ENCODE peak calls at places on chromosome 9, in seven cellular contexts. B is heart left ventricle, N is psoas muscle, O is tibial artery, S is stomach, M is breast epithelium, A is transverse colon. I is an unnamed sample.

GRCh38 chr9:13769641-13770040 is 490.1 kb upstream of the MPDZ start:
- DNase-seq in N (no peak), S (no peak), O (no peak), M (no peak), B (no peak), A (no peak), I (no peak)

GRCh38 chr9:97491216-97491999 is 10.1 kb upstream of the TMOD1 start:
- DNase-seq in A (no peak), B (no peak), N (no peak), O (no peak), M (no peak), S (no peak), I (no peak)

GRCh38 chr9:77014597-77015263 is 4.7 kb upstream of the FOXB2 start:
- DNase-seq in S (no peak), N (no peak), A (no peak), B (no peak), O (no peak), M (no peak), I (no peak)

GRCh38 chr9:114311571-114312512 is 11.1 kb upstream of the ORM1 start:
- DNase-seq in B (no peak), M (no peak), S (peak; percentile 24), A (no peak), N (no peak), O (no peak), I (no peak)

GRCh38 chr9:136486131-136486530 is 3.3 kb upstream of the SEC16A start:
- DNase-seq in M (no peak), A (no peak), N (no peak), S (no peak), O (no peak), B (no peak), I (no peak)

GRCh38 chr9:88523056-88523455 is 11.9 kb upstream of the NXNL2 start:
- DNase-seq in A (no peak), O (no peak), N (no peak), S (no peak), M (no peak), B (no peak), I (no peak)

GRCh38 chr9:128244443-128245226 is 31.2 kb downstream of the GOLGA2 start:
- DNase-seq in M (peak; percentile 52), B (peak; percentile 90), S (peak; percentile 49), O (peak; percentile 90), A (peak; percentile 65), N (peak; percentile 92), I (peak; percentile 83)

GRCh38 chr9:97852001-97852398 is 1.0 kb upstream of the FOXE1 start:
- DNase-seq in B (no peak), S (no peak), M (no peak), O (no peak), A (no peak), N (no peak), I (no peak)

GRCh38 chr9:114930063-114930812 is at the start of gene TNFSF8:
- DNase-seq in B (peak; percentile 31), O (no peak), N (peak; percentile 53), A (peak; percentile 35), M (no peak), S (peak; percentile 36), I (no peak)

GRCh38 chr9:91036826-91037510 is 235.3 kb downstream of the SYK start:
- DNase-seq in A (peak; percentile 79), N (peak; percentile 88), B (peak; percentile 81), M (peak; percentile 58), S (peak; percentile 77), O (peak; percentile 88), I (peak; percentile 78)

GRCh38 chr9:128818839-128819715 is 777 bp downstream of the ENDOG start:
- DNase-seq in N (peak; percentile 75), S (peak; percentile 50), A (peak; percentile 43), B (peak; percentile 56), O (no peak), M (no peak), I (no peak)

GRCh38 chr9:135674977-135675376 is 11.9 kb downstream of the LCN9 start:
- DNase-seq in A (no peak), B (no peak), S (no peak), M (no peak), N (no peak), O (no peak), I (no peak)

GRCh38 chr9:121262953-121263352 is 5.0 kb upstream of the GSN start:
- DNase-seq in N (no peak), B (no peak), M (no peak), S (no peak), A (no peak), O (no peak), I (no peak)
- H3K27ac ChIP-seq in N (no peak overlapping the region), B (no peak overlapping the region), M (peak overlapping the region; percentile 64), S (no peak overlapping the region), A (peak overlapping the region; percentile 70), O (no peak overlapping the region), I (no peak overlapping the region)

DNA sequence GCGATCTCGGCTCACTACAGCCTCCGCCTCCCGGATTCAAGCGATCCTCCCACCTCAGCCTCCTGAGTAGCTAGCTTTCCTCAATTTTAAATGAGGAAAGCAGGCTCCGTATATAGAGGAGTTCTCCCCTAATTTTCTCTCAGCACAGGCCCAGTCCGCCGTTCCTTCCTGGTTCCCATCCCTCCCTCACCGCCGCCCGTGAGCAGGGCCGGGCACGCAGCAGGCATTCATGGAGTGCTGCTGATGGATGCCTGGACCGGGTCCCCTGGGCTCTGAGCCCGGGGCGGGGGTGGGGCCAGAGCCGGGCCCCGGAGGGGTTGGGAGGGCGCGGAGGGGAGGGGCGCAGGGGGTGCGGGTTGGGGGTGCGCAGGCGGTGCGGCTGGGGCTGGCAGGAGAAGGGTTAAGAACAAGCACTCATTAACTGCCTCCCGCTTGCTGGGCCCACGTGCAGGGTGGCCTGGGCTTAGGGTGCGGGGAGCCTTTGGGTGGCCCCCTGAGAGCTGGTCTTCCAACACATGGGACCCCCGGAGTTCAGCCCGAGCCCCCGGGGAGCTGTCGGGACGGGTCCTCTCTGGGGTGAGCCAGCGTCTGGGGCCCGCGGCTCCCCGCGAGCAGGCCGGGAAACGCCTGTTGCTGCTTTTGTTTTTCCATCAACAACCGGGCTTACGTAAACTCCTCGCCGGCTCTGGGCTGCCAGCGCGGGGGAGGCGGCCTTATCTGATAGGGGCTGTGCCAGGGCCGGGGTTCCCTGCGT is 33.7 kb downstream of the LHX2 start:
- DNase-seq in B (peak; percentile 72), M (peak; percentile 20), A (peak; percentile 29), S (peak; percentile 51), N (peak; percentile 67), O (peak; percentile 55), I (no peak)
- H3K4me3 ChIP-seq in B (peak overlapping the region; percentile 54), M (peak overlapping the region; percentile 74), A (peak overlapping the region; percentile 22), S (peak overlapping the region; percentile 46), N (peak overlapping the region; percentile 56), O (peak overlapping the region; percentile 57), I (peak overlapping the region; percentile 41)

GRCh38 chr9:2407450-2407849 is 214.1 kb upstream of the VLDLR start:
- DNase-seq in S (no peak), O (no peak), B (peak; percentile 59), N (no peak), A (no peak), M (no peak), I (no peak)
- TF ChIP-seq CTCF in S (no peak), O (no peak), B (no peak), N (no peak), A (no peak), M (no peak), I (no peak)

DNA sequence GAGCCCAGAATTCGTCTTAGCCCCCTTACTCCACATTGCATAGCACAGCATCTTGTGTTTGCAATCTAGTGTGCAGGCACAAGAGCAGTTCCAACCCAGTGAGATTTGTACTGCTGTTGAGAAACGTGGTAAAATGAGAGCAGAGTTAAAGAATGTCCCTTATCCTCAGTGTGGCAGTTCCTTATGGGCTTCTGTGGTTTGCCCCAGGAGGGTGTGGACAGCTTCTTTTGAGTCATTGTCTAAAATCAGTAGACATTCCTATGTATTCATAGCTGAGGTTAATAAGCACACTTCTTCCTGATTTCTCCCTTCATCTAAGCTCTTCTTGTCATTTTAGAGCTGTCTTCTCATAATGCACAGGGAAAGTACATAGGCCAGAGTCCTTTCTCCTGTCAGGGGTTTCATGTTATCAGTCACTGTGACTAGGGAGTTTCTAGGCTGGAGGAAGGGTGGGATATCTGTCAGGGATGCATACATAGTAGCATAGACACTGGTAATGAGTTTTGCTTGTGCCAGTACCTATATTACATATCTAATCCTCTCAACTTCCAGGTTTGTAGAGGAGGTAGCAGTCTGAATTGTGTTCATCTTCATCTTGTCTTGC is 2.0 kb upstream of the CAVIN4 start:
- DNase-seq in O (no peak), S (no peak), N (no peak), A (no peak), B (no peak), M (no peak), I (no peak)
- H3K27ac ChIP-seq in O (no peak overlapping the region), S (no peak overlapping the region), N (peak overlapping the region; percentile 88), A (no peak overlapping the region), B (no peak overlapping the region), M (no peak overlapping the region), I (no peak overlapping the region)

GRCh38 chr9:89799766-89800165 is 195.0 kb downstream of the GADD45G start:
- DNase-seq in O (no peak), S (no peak), A (no peak), B (no peak), M (no peak), N (no peak), I (no peak)
- H3K4me3 ChIP-seq in O (no peak overlapping the region), S (no peak overlapping the region), A (no peak overlapping the region), B (no peak overlapping the region), M (no peak overlapping the region), N (no peak overlapping the region), I (no peak overlapping the region)

GRCh38 chr9:2180704-2181103 is 165.6 kb downstream of the SMARCA2 start:
- DNase-seq in B (no peak), M (no peak), N (no peak), A (no peak), O (no peak), S (no peak), I (no peak)

GRCh38 chr9:2179557-2179956 is 164.4 kb downstream of the SMARCA2 start:
- DNase-seq in M (no peak), B (no peak), A (no peak), N (no peak), S (no peak), O (no peak), I (no peak)

GRCh38 chr9:2178034-2178734 is 163.0 kb downstream of the SMARCA2 start:
- DNase-seq in N (no peak), O (no peak), B (no peak), M (peak; percentile 33), A (no peak), S (no peak), I (no peak)

GRCh38 chr9:2180171-2180570 is 165.0 kb downstream of the SMARCA2 start:
- DNase-seq in B (no peak), N (no peak), S (no peak), A (no peak), M (no peak), O (no peak), I (no peak)

GRCh38 chr9:2181794-2182193 is 166.6 kb downstream of the SMARCA2 start:
- DNase-seq in S (peak; percentile 32), A (peak; percentile 17), B (no peak), M (no peak), N (peak; percentile 67), O (no peak), I (no peak)
- TF ChIP-seq CTCF in S (peak; percentile 22), A (peak; percentile 28), B (peak; percentile 51), M (peak; percentile 21), N (peak; percentile 45), O (peak; percentile 35), I (peak; percentile 50)

GRCh38 chr9:38208206-38208901 is 139.3 kb upstream of the SHB start:
- DNase-seq in B (no peak), N (no peak), M (no peak), A (no peak), O (no peak), S (no peak), I (no peak)
- H3K27ac ChIP-seq in B (no peak overlapping the region), N (no peak overlapping the region), M (no peak overlapping the region), A (no peak overlapping the region), O (no peak overlapping the region), S (no peak overlapping the region), I (no peak overlapping the region)